ENCODE peak calls at places on chromosomes 16 and 17, in seven cellular contexts. K, P, T, A, I, X and V are unnamed samples. For H3K4me1, the result is how much of the 10 kb centered on the place peaks cover.

GRCh38 chr16:48538746-48539484 is 71.1 kb downstream of the N4BP1 start:
- DNase-seq in K (no peak), I (no peak), P (no peak), T (no peak), A (no peak), X (no peak), V (no peak)

GRCh38 chr16:14146445-14146844 is 75.3 kb downstream of the MRTFB start:
- DNase-seq in P (no peak), K (no peak), A (no peak), I (no peak), T (no peak), X (no peak), V (no peak)

GRCh38 chr17:50841277-50841948 is 6.0 kb downstream of the WFIKKN2 start:
- DNase-seq in A (no peak), T (no peak), X (no peak), I (no peak), K (no peak), P (no peak), V (no peak)

GRCh38 chr17:36008998-36009665 is 7.8 kb upstream of the CCL15 start:
- DNase-seq in A (no peak), X (no peak), P (no peak), I (no peak), T (no peak), K (no peak), V (peak)

GRCh38 chr17:2137342-2138098 is 82.6 kb downstream of the HIC1 start:
- DNase-seq in P (peak), I (peak), T (no peak), K (no peak), A (no peak), X (no peak), V (peak)

GRCh38 chr17:45248132-45248936 is 13.6 kb downstream of the SPATA32 start:
- DNase-seq in X (no peak), I (peak), A (peak), P (no peak), T (peak), K (peak), V (peak)

GRCh38 chr17:48871551-48872351 is 20.8 kb upstream of the ATP5MC1 start:
- DNase-seq in X (peak), K (peak), A (no peak), T (peak), P (no peak), I (no peak), V (no peak)

GRCh38 chr16:88991813-88992350 is 14.9 kb upstream of the CBFA2T3 start:
- DNase-seq in A (no peak), I (no peak), P (no peak), X (no peak), T (no peak), K (no peak), V (no peak)

GRCh38 chr17:2405247-2405926 is 4.5 kb upstream of the MNT start:
- DNase-seq in A (no peak), I (no peak), P (no peak), X (peak), T (no peak), K (no peak), V (no peak)

GRCh38 chr17:63314766-63315165 is 131.3 kb downstream of the CYB561 start:
- DNase-seq in K (no peak), T (no peak), X (no peak), P (no peak), I (no peak), A (no peak), V (no peak)

GRCh38 chr16:149024-149675 is 3.3 kb upstream of the HBZ start:
- DNase-seq in T (no peak), X (no peak), K (no peak), I (no peak), A (no peak), P (no peak), V (no peak)

GRCh38 chr17:2610640-2611175 is 17.3 kb downstream of the PAFAH1B1 start:
- DNase-seq in P (no peak), K (no peak), T (no peak), X (no peak), I (no peak), A (no peak), V (no peak)

GRCh38 chr17:37490022-37490587 is 414 bp downstream of the DUSP14 start:
- DNase-seq in K (peak), T (peak), P (no peak), A (peak), X (peak), I (peak), V (peak)

GRCh38 chr17:78142113-78142861 is 3.9 kb upstream of the C17orf99 start:
- DNase-seq in T (peak), P (peak), I (no peak), X (peak), K (no peak), A (no peak), V (no peak)

GRCh38 chr17:32536736-32537646 is 50.2 kb downstream of the CDK5R1 start:
- DNase-seq in A (no peak), K (no peak), I (no peak), X (no peak), P (no peak), T (no peak), V (no peak)

GRCh38 chr17:57735707-57736106 is 9.4 kb downstream of the CCDC182 start:
- DNase-seq in P (peak), X (no peak), I (no peak), K (no peak), T (peak), A (no peak), V (peak)

GRCh38 chr16:85451646-85452363 is 161.3 kb upstream of the GSE1 start:
- DNase-seq in A (no peak), P (no peak), T (no peak), I (no peak), X (no peak), K (no peak), V (no peak)

GRCh38 chr16:3503513-3503912 is 2.7 kb downstream of the CLUAP1 start:
- DNase-seq in K (no peak), I (no peak), P (no peak), A (peak), T (no peak), X (no peak), V (no peak)

GRCh38 chr16:12111223-12111622 is 134.7 kb downstream of the SNX29 start:
- DNase-seq in I (no peak), X (no peak), A (no peak), K (no peak), P (no peak), T (no peak), V (no peak)

GRCh38 chr17:45225051-45225700 is 3.5 kb downstream of the FMNL1 start:
- DNase-seq in P (no peak), T (no peak), A (no peak), X (no peak), I (no peak), K (peak), V (no peak)

GRCh38 chr16:28882476-28883180 is 4.3 kb downstream of the ATP2A1 start:
- DNase-seq in P (no peak), A (no peak), K (no peak), X (no peak), T (no peak), I (no peak), V (no peak)
- H3K4me1 ChIP-seq in P (under half), A (under half), K (under half), X (under half), T (under half), I (under half), V (under half)

DNA sequence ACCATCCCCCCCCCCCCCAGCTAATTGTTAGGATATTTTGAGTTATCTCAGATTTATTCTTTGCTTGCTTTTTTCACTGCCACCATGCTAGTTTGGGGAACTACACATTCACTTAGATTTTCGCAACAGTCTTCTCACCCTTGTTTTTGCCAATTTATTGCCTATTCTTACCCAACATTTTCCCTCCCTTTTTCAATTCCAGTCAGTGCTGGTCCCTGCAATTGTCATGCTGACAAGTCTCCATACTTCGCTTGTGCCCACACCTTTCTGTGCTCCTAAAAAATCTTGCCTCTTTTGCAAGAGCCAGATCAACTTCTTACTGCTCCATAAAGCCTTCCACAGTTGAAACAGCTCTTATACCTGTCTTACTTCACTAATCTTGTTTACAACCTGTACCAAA is 16.3 kb downstream of the TNRC6A start:
- DNase-seq in P (no peak), X (no peak), K (no peak), T (no peak), I (no peak), A (no peak), V (no peak)
- H3K4me1 ChIP-seq in P (under half), X (under half), K (half or more), T (under half), I (under half), A (under half), V (under half)

DNA sequence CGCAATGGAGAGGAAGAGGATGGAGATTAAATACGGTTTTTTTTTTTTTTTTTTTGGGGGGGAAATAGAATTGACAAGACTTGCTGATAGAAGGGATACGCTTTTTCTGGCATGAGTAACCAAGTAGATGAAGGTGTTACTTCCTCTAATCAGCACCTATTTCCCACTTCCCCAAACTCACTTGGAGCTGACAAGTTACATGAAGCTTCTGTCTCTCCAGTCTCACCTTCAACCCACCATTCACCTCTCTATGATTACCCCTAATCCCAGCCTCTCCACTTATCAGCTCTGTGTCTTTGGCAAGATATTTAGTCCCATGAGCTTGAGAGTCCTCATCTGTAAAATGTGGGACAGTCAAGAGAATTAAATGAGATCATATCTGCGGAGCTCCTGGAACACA is 185.9 kb upstream of the HS3ST3A1 start:
- DNase-seq in K (no peak), A (no peak), I (no peak), P (no peak), T (no peak), X (no peak), V (peak)
- H3K4me1 ChIP-seq in K (under half), A (under half), I (under half), P (under half), T (under half), X (under half), V (under half)

GRCh38 chr17:38709104-38709820 is 4.2 kb downstream of the MLLT6 start:
- DNase-seq in P (no peak), K (no peak), X (no peak), T (no peak), A (no peak), I (no peak), V (no peak)

GRCh38 chr17:38705803-38706624 is 941 bp downstream of the MLLT6 start:
- DNase-seq in T (peak), K (peak), X (peak), A (peak), I (peak), P (no peak), V (peak)

GRCh38 chr17:38706625-38707298 is 1.7 kb downstream of the MLLT6 start:
- DNase-seq in X (no peak), K (peak), I (no peak), A (peak), T (no peak), P (no peak), V (peak)

GRCh38 chr17:38709864-38710602 is 5.0 kb downstream of the MLLT6 start:
- DNase-seq in P (no peak), T (no peak), K (no peak), X (no peak), I (no peak), A (no peak), V (no peak)

GRCh38 chr17:38707678-38708351 is 2.7 kb downstream of the MLLT6 start:
- DNase-seq in I (no peak), X (no peak), A (no peak), T (no peak), K (no peak), P (no peak), V (no peak)
- H3K4me1 ChIP-seq in I (under half), X (under half), A (under half), T (under half), K (half or more), P (under half), V (under half)

GRCh38 chr16:57858635-57859034 is 56.3 kb upstream of the KIFC3 start:
- DNase-seq in I (no peak), P (no peak), K (no peak), A (no peak), X (no peak), T (no peak), V (no peak)
- H3K4me1 ChIP-seq in I (under half), P (under half), K (under half), A (under half), X (under half), T (under half), V (under half)

GRCh38 chr17:27912989-27913388 is 19.8 kb upstream of the LYRM9 start:
- DNase-seq in A (no peak), K (no peak), I (no peak), T (no peak), X (no peak), P (no peak), V (no peak)
- H3K4me1 ChIP-seq in A (under half), K (under half), I (under half), T (under half), X (under half), P (under half), V (under half)

GRCh38 chr16:19858006-19858653 is 26.5 kb downstream of the GPRC5B start:
- DNase-seq in P (no peak), K (no peak), A (no peak), I (no peak), X (peak), T (no peak), V (no peak)
- H3K4me1 ChIP-seq in P (under half), K (under half), A (under half), I (under half), X (under half), T (under half), V (under half)

DNA sequence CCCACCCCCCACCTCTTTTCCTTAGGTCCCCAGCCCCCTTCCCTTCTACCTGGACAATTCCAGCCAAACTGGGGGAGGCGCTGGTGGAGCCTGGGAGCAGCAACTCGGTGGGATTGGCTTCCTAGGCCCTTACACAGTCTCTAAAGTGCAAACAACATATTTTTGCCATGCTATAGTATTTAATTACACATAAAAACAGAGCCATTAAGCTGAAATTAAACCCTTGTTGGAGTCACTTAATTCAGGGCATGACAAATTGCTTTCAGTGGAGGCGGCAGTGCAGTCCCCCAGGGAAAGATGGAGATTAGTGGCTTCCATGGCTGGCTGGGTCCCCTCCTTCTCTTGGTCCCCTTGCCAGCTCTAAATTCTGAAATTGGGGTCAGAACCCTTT is 17.3 kb downstream of the IGFBP4 start:
- DNase-seq in T (no peak), X (no peak), K (no peak), P (no peak), I (no peak), A (no peak), V (no peak)
- H3K4me1 ChIP-seq in T (half or more), X (under half), K (half or more), P (under half), I (under half), A (under half), V (under half)

GRCh38 chr17:68195667-68196393 is 52.0 kb upstream of the AMZ2 start:
- DNase-seq in T (no peak), X (peak), P (no peak), K (no peak), A (no peak), I (no peak), V (peak)
- H3K4me1 ChIP-seq in T (under half), X (under half), P (under half), K (under half), A (half or more), I (under half), V (under half)

GRCh38 chr17:8430966-8431365 is 4.7 kb upstream of the NDEL1 start:
- DNase-seq in I (no peak), P (no peak), T (no peak), A (no peak), X (no peak), K (peak), V (no peak)

GRCh38 chr17:8426094-8426720 is 9.5 kb upstream of the NDEL1 start:
- DNase-seq in P (no peak), K (no peak), X (no peak), A (no peak), I (no peak), T (no peak), V (no peak)

GRCh38 chr17:8421571-8421970 is 14.1 kb upstream of the NDEL1 start:
- DNase-seq in T (no peak), X (no peak), A (no peak), P (no peak), K (no peak), I (no peak), V (no peak)

DNA sequence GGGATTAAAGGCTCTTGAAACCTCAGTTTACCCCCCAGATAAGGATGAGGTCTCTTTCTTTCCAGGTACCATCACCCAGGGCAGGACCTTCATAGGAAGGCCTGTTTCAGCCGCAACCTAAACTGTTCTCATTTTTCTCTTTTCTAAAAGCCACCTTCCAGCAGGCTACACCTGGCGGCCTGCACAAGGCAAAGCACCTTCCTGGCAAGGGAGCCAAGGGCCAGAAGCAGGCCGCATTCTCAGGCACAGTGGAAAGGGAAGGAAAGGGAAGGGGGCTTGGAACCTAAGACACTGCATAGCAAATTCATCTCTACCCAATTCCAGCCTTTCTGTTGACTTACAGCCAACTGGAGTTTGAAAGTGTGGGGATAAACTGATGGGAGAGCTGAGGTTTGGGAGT is 8.9 kb upstream of the NDEL1 start:
- DNase-seq in K (no peak), A (no peak), X (no peak), I (no peak), T (no peak), P (no peak), V (no peak)
- H3K4me1 ChIP-seq in K (under half), A (under half), X (under half), I (under half), T (under half), P (under half), V (under half)